ENCODE peak calls at places on chromosomes 3 and 15, in four cellular contexts. Y is GM13976; M is effector CD4-positive, alpha-beta T cell; W is heart left ventricle. Q is an unnamed sample.

GRCh38 chr3:110881069-110881468 is 190.5 kb upstream of the NECTIN3 start:
- DNase-seq in Y (no peak), M (no peak), W (no peak), Q (no peak)

GRCh38 chr15:36924076-36924475 is 176.3 kb downstream of the MEIS2 start:
- DNase-seq in Y (no peak), M (no peak), W (no peak), Q (no peak)

GRCh38 chr3:171602072-171602471 is 141.9 kb upstream of the TNIK start:
- DNase-seq in Y (no peak), M (no peak), W (no peak), Q (no peak)

GRCh38 chr3:101813817-101814440 is 34.9 kb downstream of the NXPE3 start:
- DNase-seq in Y (no peak), M (no peak), W (no peak), Q (no peak)

GRCh38 chr15:56982987-56983386 is 64.5 kb downstream of the TCF12 start:
- DNase-seq in Y (no peak), M (no peak), W (no peak), Q (no peak)

GRCh38 chr3:173932624-173933023 is 535.1 kb downstream of the NLGN1 start:
- DNase-seq in Y (no peak), M (no peak), W (no peak), Q (no peak)

GRCh38 chr3:14779069-14779685 is 39.6 kb upstream of the FGD5 start:
- DNase-seq in Y (no peak), M (no peak), W (no peak), Q (no peak)

GRCh38 chr3:20105513-20106280 is 65.5 kb downstream of the KAT2B start:
- DNase-seq in Y (no peak), M (no peak), W (no peak), Q (no peak)

GRCh38 chr3:152620395-152620794 is 214.5 kb upstream of the P2RY1 start:
- DNase-seq in Y (no peak), M (no peak), W (no peak), Q (no peak)

GRCh38 chr3:124467980-124468902 is 262.0 kb upstream of the UMPS start:
- DNase-seq in Y (peak; percentile 62), M (no peak), W (peak; percentile 65), Q (no peak)

GRCh38 chr3:5332270-5332956 is 144.9 kb downstream of the EDEM1 start:
- DNase-seq in Y (no peak), M (no peak), W (no peak), Q (no peak)

GRCh38 chr15:22831473-22831872 is 7.0 kb upstream of the NIPA2 start:
- DNase-seq in Y (no peak), M (no peak), W (no peak), Q (no peak)

Q was measured in CD8-positive, alpha-beta T cell.